ENCODE peak calls at places on chromosomes 11 and 22, in nine cellular contexts. A is EH, P is dorsolateral prefrontal cortex, N is NCI-H446 treated with DMSO at 0.1 percent for 48 hours, R is body of pancreas, U is HT1080, W is dermis blood vessel endothelial cell, J is astrocyte of the spinal cord, V is left ventricle myocardium superior. O is an unnamed sample.
A peak's percentile ranks its signal among the peaks of the same experiment; 100 is the strongest.

GRCh38 chr11:1669546-1670218 is 27.3 kb upstream of the KRTAP5-6 start:
- DNase-seq in U (no peak), A (no peak), V (no peak), N (no peak), P (no peak), R (no peak), W (no peak), J (no peak), O (no peak)

GRCh38 chr22:42969348-42969975 is 45.5 kb downstream of the PACSIN2 start:
- DNase-seq in R (no peak), N (no peak), W (no peak), J (peak; percentile 71), P (no peak), A (peak; percentile 88), V (no peak), U (no peak), O (no peak)

GRCh38 chr11:45371251-45371749 is 85.2 kb upstream of the SYT13 start:
- DNase-seq in R (peak; percentile 75), A (peak; percentile 61), V (peak; percentile 71), J (peak; percentile 66), P (peak; percentile 60), U (peak; percentile 67), W (peak; percentile 81), N (peak; percentile 30), O (peak; percentile 66)

GRCh38 chr11:70158201-70158600 is 44.9 kb upstream of the FADD start:
- DNase-seq in A (peak; percentile 20), N (no peak), U (no peak), W (peak; percentile 40), J (peak; percentile 14), P (no peak), V (no peak), R (peak; percentile 9), O (peak; percentile 79)

GRCh38 chr22:19870153-19871022 is 15.7 kb upstream of the GNB1L start:
- DNase-seq in J (no peak), V (peak; percentile 41), R (peak; percentile 1), U (no peak), A (no peak), W (no peak), N (no peak), P (peak; percentile 18), O (peak; percentile 3)

GRCh38 chr22:39999144-39999757 is 4.5 kb downstream of the FAM83F start:
- DNase-seq in A (peak; percentile 45), W (peak; percentile 6), J (peak; percentile 66), U (peak; percentile 75), V (no peak), N (no peak), P (no peak), R (peak; percentile 40), O (peak; percentile 58)

GRCh38 chr22:32200752-32201151 is 4.1 kb downstream of the RFPL2 start:
- DNase-seq in R (no peak), A (no peak), U (no peak), V (no peak), J (no peak), N (no peak), W (no peak), P (no peak), O (no peak)

GRCh38 chr11:131079036-131079435 is 162.8 kb upstream of the SNX19 start:
- DNase-seq in N (no peak), A (peak; percentile 51), R (no peak), U (peak; percentile 52), J (no peak), W (no peak), V (no peak), P (no peak), O (no peak)

GRCh38 chr11:92340839-92341238 is 116.2 kb downstream of the FAT3 start:
- DNase-seq in R (peak; percentile 21), J (peak; percentile 21), N (no peak), U (peak; percentile 21), W (no peak), P (no peak), A (peak; percentile 59), V (no peak), O (peak; percentile 51)

GRCh38 chr11:91394718-91395414 is 829.8 kb upstream of the FAT3 start:
- DNase-seq in A (no peak), J (peak; percentile 0), R (peak; percentile 56), N (peak; percentile 32), P (no peak), W (no peak), V (no peak), U (no peak), O (no peak)

GRCh38 chr11:16912607-16913006 is 101.6 kb downstream of the PLEKHA7 start:
- DNase-seq in U (no peak), R (peak; percentile 75), A (no peak), J (no peak), N (no peak), W (no peak), P (no peak), V (no peak), O (no peak)

GRCh38 chr22:47374273-47374771 is 611.9 kb downstream of the TBC1D22A start:
- DNase-seq in N (no peak), A (no peak), P (peak; percentile 5), J (no peak), V (no peak), U (no peak), W (no peak), R (no peak), O (no peak)

GRCh38 chr11:104776501-104777170 is 121.6 kb downstream of the CASP12 start:
- DNase-seq in V (no peak), P (no peak), W (no peak), R (no peak), N (no peak), U (no peak), A (no peak), J (no peak), O (no peak)